ENCODE peak calls at places on chromosomes 4 and X, in six cellular contexts. J, S, U, I, Y and X are unnamed samples.
A peak's percentile ranks its signal among the peaks of the same experiment; 100 is the strongest.

GRCh38 chr4:15149842-15150592 is 147.7 kb downstream of the CPEB2 start:
- DNase-seq in J (peak; percentile 37), S (peak; percentile 76), U (peak; percentile 82), I (peak; percentile 77), Y (peak; percentile 62), X (peak; percentile 55)

GRCh38 chr4:54496412-54496811 is 161.3 kb upstream of the KIT start:
- DNase-seq in J (no peak), S (no peak), U (no peak), I (no peak), Y (no peak), X (no peak)

GRCh38 chrX:121854614-121854911 is 807.2 kb downstream of the GLUD2 start:
- DNase-seq in J (no peak), S (no peak), U (no peak), I (no peak), Y (no peak), X (no peak)

GRCh38 chrX:24870143-24870542 is 145.6 kb downstream of the ARX start:
- DNase-seq in J (no peak), S (peak; percentile 67), U (no peak), I (peak; percentile 38), Y (no peak), X (peak; percentile 86)

GRCh38 chr4:3168029-3168428 is 80.9 kb upstream of the MSANTD1 start:
- DNase-seq in J (no peak), S (peak; percentile 76), U (no peak), I (peak; percentile 49), Y (no peak), X (no peak)

GRCh38 chr4:112322866-112323265 is 25.7 kb downstream of the ALPK1 start:
- DNase-seq in J (no peak), S (no peak), U (no peak), I (no peak), Y (no peak), X (no peak)

GRCh38 chr4:57074753-57075152 is 35.4 kb downstream of the IGFBP7 start:
- DNase-seq in J (no peak), S (peak; percentile 88), U (no peak), I (no peak), Y (no peak), X (no peak)

GRCh38 chr4:45007499-45007898 is 281.1 kb upstream of the GNPDA2 start:
- DNase-seq in J (no peak), S (no peak), U (no peak), I (no peak), Y (no peak), X (no peak)

GRCh38 chr4:1961038-1961437 is 47.7 kb downstream of the NELFA start:
- DNase-seq in J (no peak), S (no peak), U (no peak), I (no peak), Y (no peak), X (no peak)

GRCh38 chrX:13250831-13251612 is 68.8 kb downstream of the ATXN3L start:
- DNase-seq in J (no peak), S (peak; percentile 94), U (no peak), I (peak; percentile 93), Y (no peak), X (peak; percentile 8)

GRCh38 chr4:128558896-128559669 is 250.4 kb upstream of the JADE1 start:
- DNase-seq in J (no peak), S (peak; percentile 41), U (no peak), I (peak; percentile 75), Y (no peak), X (no peak)

GRCh38 chr4:186105721-186106335 is 1.3 kb downstream of the FAM149A start:
- DNase-seq in J (no peak), S (no peak), U (no peak), I (peak; percentile 51), Y (no peak), X (no peak)

GRCh38 chr4:186104895-186105720 is 604 bp downstream of the FAM149A start:
- DNase-seq in J (no peak), S (no peak), U (peak; percentile 55), I (peak; percentile 25), Y (peak; percentile 80), X (peak; percentile 27)

GRCh38 chr4:186108391-186108790 is 3.9 kb downstream of the FAM149A start:
- DNase-seq in J (peak; percentile 23), S (no peak), U (no peak), I (no peak), Y (no peak), X (no peak)

GRCh38 chr4:186102931-186103330 is 1.6 kb upstream of the FAM149A start:
- DNase-seq in J (no peak), S (no peak), U (no peak), I (no peak), Y (no peak), X (no peak)

DNA sequence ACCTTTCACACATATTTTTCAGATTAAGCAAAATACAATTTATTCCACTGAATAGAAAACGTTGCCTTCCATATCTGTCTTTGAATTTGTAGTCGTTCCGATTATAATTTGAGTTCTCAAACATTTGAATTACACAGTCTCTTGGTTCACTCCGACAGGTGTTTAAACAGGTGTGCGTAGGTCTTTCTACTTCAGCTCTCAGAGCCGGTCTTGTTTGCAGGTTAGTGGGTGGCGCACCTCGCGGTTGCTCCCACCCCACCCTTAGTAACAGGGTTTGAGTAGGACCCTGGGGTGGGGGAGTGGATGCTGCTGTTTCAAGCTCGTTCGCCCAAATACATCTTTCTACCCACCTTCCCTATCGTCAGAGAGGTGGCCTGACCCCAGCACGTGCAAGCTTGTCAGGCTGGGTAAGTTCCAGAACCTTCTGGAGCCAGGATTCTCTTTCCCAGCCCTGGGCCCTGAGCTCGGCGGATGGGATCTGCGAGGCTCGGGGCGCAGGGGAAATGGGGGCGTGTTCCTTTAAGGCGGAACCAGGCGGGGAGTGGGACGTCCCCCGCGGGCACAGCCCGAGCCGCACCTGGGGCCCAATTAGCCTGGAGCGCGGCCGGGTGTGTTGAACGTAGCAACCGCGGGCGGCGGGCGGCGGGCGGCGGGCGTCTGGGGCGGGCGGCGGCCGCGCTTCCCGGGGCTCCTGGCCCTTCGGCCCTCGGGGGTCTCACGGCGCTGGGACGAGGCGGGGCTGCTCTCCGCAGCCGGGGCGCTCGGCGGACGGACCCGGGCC is at the start of gene FAM149A:
- DNase-seq in J (no peak), S (no peak), U (peak; percentile 56), I (no peak), Y (peak; percentile 70), X (no peak)
- H3K4ac ChIP-seq in J (no peak within 1 kb of the TSS), S (no peak within 1 kb of the TSS), U (no peak within 1 kb of the TSS), I (no peak within 1 kb of the TSS), Y (no peak within 1 kb of the TSS), X (no peak within 1 kb of the TSS)

DNA sequence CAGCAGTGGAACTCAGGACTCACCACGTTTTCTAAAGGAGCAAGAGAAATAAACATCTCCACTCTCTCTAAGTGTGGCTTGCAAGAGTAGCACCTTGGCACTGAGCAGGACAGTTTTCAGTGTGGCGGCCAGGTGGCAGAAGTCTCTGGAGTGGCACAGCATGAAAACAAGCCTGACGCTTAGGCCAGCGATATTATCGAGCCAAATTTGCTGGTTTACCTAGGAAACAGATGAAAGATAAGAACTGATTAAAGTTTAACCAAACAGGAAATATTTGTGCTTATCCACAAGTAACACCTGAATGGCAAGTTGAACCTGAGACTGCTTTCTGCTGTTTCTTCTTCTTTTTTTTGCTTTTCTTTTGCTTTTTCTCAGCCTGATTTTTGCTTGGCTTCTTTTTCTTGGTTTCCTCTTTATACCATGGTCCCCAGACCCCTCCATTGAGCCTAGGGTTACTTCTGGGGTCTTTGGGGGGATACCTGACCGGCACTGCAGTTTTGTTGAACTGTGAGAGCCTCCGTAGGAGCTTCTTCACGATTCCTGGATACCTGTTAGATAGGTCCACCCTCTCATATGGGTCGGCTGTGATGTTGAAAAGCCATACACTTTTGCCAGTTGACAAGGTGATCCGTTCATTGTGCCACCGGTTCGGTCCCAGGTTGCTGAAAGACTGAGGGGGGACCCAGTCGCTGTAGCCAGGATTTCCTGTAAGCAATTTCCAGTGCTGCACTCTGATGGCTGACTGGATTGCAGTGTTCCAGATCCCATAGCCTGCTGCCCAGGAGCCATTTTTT is 77.3 kb downstream of the ARSJ start:
- DNase-seq in J (no peak), S (no peak), U (no peak), I (no peak), Y (no peak), X (peak; percentile 29)
- H3K9ac ChIP-seq in J (no peak overlapping the region), S (no peak overlapping the region), U (no peak overlapping the region), I (no peak overlapping the region), Y (no peak overlapping the region), X (no peak overlapping the region)

GRCh38 chrX:106802388-106803275 is at the start of gene TBC1D8B:
- DNase-seq in J (peak; percentile 67), S (peak; percentile 92), U (peak; percentile 82), I (peak; percentile 92), Y (peak; percentile 55), X (peak; percentile 86)

GRCh38 chrX:106802063-106802387 is 448 bp upstream of the TBC1D8B start:
- DNase-seq in J (peak; percentile 4), S (no peak), U (no peak), I (no peak), Y (no peak), X (no peak)
- H2AFZ ChIP-seq in J (peak overlapping the region; percentile 85), S (peak overlapping the region; percentile 73), U (peak overlapping the region; percentile 42), I (no peak overlapping the region), Y (peak overlapping the region; percentile 62), X (no peak overlapping the region)

GRCh38 chr4:165382640-165383039 is 3.8 kb downstream of the CPE start:
- DNase-seq in J (no peak), S (no peak), U (no peak), I (no peak), Y (no peak), X (no peak)
- H3K4ac ChIP-seq in J (no peak overlapping the region), S (no peak overlapping the region), U (no peak overlapping the region), I (no peak overlapping the region), Y (no peak overlapping the region), X (no peak overlapping the region)

DNA sequence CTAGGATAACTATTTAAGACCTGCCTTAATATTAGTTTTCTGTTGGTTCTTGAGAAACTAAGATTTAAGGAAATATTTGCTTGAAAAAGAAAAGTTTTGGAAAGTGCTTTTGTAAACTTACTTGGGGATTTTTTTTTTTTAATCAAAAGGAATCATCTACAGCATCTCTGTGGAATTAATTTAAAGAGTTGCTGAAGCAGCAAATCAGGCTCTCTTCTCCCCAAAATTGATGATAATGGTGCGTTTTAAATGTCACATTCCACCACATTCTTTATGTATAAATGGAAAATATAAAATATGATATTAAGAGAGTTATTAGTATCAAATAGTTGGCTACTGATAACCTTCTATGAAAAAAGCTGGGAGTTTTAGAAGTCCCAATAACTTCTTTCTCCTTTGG is 4.2 kb downstream of the KLF3 start:
- DNase-seq in J (no peak), S (no peak), U (no peak), I (no peak), Y (no peak), X (no peak)
- H3K9ac ChIP-seq in J (no peak overlapping the region), S (no peak overlapping the region), U (no peak overlapping the region), I (peak overlapping the region; percentile 93), Y (no peak overlapping the region), X (no peak overlapping the region)

GRCh38 chr4:147480502-147480890 is 401 bp upstream of the EDNRA start:
- DNase-seq in J (no peak), S (no peak), U (peak; percentile 32), I (no peak), Y (peak; percentile 47), X (no peak)

GRCh38 chr4:147479817-147480216 is 1.1 kb upstream of the EDNRA start:
- DNase-seq in J (no peak), S (peak; percentile 47), U (no peak), I (peak; percentile 49), Y (no peak), X (no peak)

GRCh38 chr4:147482281-147482680 is 1.4 kb downstream of the EDNRA start:
- DNase-seq in J (no peak), S (no peak), U (no peak), I (no peak), Y (no peak), X (no peak)

GRCh38 chr4:147480891-147481576 is at the start of gene EDNRA:
- DNase-seq in J (peak; percentile 36), S (peak; percentile 68), U (peak; percentile 43), I (peak; percentile 79), Y (peak; percentile 66), X (no peak)

GRCh38 chr4:147481577-147482109 is 746 bp downstream of the EDNRA start:
- DNase-seq in J (peak; percentile 20), S (no peak), U (peak; percentile 37), I (peak; percentile 46), Y (peak; percentile 61), X (no peak)
- H2AFZ ChIP-seq in J (peak overlapping the region; percentile 89), S (peak overlapping the region; percentile 92), U (no peak overlapping the region), I (peak overlapping the region; percentile 46), Y (peak overlapping the region; percentile 89), X (peak overlapping the region; percentile 18)